ENCODE peak calls at places on chromosomes 3 and 15, in seven cellular contexts. Y is CD4-positive, alpha-beta T cell; P is epithelial cell of prostate; W is mesendoderm; D is dorsolateral prefrontal cortex; G is heart right ventricle; M is prostate gland. I is an unnamed sample.
A peak's percentile ranks its signal among the peaks of the same experiment; 100 is the strongest.

GRCh38 chr3:129312671-129313414 is 34.2 kb downstream of the HMCES start:
- DNase-seq in Y (no peak), D (no peak), G (no peak), P (no peak), M (no peak), W (no peak), I (no peak)

GRCh38 chr3:53758846-53759245 is 87.4 kb downstream of the CHDH start:
- DNase-seq in W (no peak), Y (no peak), P (no peak), G (no peak), M (no peak), D (no peak), I (no peak)

GRCh38 chr3:14253022-14253761 is 74.6 kb downstream of the LSM3 start:
- DNase-seq in G (no peak), P (no peak), Y (no peak), M (no peak), W (no peak), D (no peak), I (peak; percentile 20)

GRCh38 chr3:130748520-130748919 is 1.9 kb upstream of the PIK3R4 start:
- DNase-seq in G (no peak), D (no peak), M (no peak), W (no peak), P (no peak), Y (no peak), I (no peak)

GRCh38 chr15:68318008-68318835 is 40.7 kb downstream of the FEM1B start:
- DNase-seq in M (no peak), Y (no peak), W (no peak), D (peak; percentile 9), P (no peak), G (no peak), I (peak; percentile 7)

GRCh38 chr15:62497356-62497755 is 332.3 kb upstream of the C2CD4B start:
- DNase-seq in Y (no peak), G (no peak), P (no peak), M (no peak), W (no peak), D (no peak), I (no peak)

GRCh38 chr15:62883938-62884479 is 158.5 kb upstream of the TPM1 start:
- DNase-seq in P (no peak), G (no peak), Y (no peak), M (no peak), D (no peak), W (no peak), I (peak; percentile 53)

GRCh38 chr3:27632431-27633223 is 89.5 kb downstream of the EOMES start:
- DNase-seq in Y (peak; percentile 13), P (no peak), G (peak; percentile 28), M (peak; percentile 16), D (no peak), W (peak; percentile 63), I (peak; percentile 50)

GRCh38 chr3:42804831-42805821 is 836 bp upstream of the HIGD1A start:
- DNase-seq in M (no peak), W (peak; percentile 83), D (peak; percentile 23), G (no peak), P (no peak), Y (no peak), I (peak; percentile 29)

DNA sequence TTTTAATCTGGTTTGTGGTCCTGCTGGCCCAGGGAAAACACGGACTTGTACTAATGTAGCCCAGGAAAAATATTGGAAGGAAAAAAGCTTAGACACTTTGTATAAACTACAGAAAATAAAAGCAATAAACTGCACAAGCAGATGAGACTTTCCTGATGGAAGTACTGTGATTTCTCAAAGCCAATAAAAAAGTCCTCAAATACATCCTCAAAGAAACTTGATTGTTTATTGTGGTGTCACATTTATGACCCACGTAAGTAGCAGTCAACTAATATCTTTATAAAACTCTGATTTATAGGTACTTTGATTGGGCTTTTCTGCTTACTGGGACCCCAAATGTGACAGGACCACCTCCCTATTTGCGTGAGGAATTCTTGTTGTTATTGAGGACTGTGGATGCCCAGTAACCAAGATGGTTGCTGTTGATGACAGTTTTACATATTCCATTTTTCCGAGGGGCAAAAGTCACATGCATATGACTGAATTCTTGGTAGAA is 159.2 kb upstream of the TSC22D2 start:
- DNase-seq in Y (no peak), W (no peak), D (no peak), M (no peak), P (no peak), G (no peak), I (no peak)
- H3K27ac ChIP-seq in Y (no peak overlapping the region), W (peak overlapping the region; percentile 29), D (no peak overlapping the region), M (no peak overlapping the region), P (no peak overlapping the region), G (no peak overlapping the region), I (peak overlapping the region; percentile 60)

GRCh38 chr15:73233623-73234022 is 135.1 kb downstream of the HCN4 start:
- DNase-seq in W (peak; percentile 19), M (no peak), D (no peak), P (no peak), G (no peak), Y (no peak), I (no peak)

GRCh38 chr15:73227433-73228056 is 141.2 kb downstream of the HCN4 start:
- DNase-seq in G (no peak), D (no peak), M (no peak), W (peak; percentile 21), P (no peak), Y (no peak), I (no peak)

GRCh38 chr15:73228128-73228646 is 140.6 kb downstream of the HCN4 start:
- DNase-seq in D (no peak), G (no peak), Y (no peak), W (no peak), P (no peak), M (no peak), I (no peak)

GRCh38 chr15:73232771-73233170 is 136.0 kb downstream of the HCN4 start:
- DNase-seq in D (no peak), G (no peak), W (no peak), Y (no peak), P (no peak), M (no peak), I (no peak)

DNA sequence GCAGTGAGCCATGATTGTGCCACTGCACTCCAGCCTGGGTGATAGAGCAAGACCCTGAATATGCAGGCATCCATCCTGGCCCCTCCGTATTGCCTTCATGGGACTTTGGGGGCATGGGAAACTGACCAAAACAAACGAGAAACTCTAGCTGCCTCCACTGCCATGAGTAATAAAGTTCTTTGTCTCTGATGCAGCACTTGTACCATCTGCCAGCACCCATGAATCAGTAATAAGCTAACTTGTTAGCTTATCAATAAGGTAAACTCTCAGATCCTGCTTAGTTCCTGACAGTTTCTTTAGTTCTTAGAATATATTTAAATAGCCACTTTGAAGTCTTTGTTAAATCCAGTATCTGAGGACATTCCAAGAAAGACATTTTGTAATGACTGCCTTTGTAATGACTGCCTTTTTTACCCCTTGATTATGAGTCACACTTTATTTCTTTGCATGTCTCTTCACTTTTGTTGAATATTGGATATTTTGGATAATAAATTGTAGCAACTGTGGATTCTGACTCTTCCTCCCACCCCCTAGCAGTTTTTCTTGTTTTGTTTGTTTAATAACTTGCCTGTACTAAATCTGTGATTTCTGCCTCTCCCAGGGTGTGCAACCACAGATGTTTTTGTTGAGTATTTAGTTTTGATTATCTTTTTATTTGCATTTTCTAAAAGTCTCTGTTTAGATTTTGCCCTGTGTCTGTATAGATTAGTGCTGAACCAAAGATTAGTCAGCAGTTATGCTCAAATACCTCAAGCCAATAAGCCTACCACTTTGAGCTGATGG is 136.9 kb downstream of the HCN4 start:
- DNase-seq in G (no peak), Y (no peak), W (no peak), D (no peak), M (no peak), P (no peak), I (no peak)
- H3K27ac ChIP-seq in G (no peak overlapping the region), Y (no peak overlapping the region), W (no peak overlapping the region), D (no peak overlapping the region), M (no peak overlapping the region), P (no peak overlapping the region), I (no peak overlapping the region)

GRCh38 chr15:60391722-60392340 is 6.0 kb downstream of the ANXA2 start:
- DNase-seq in D (no peak), G (no peak), P (no peak), W (no peak), M (no peak), Y (no peak), I (no peak)

GRCh38 chr15:60392986-60393811 is 4.6 kb downstream of the ANXA2 start:
- DNase-seq in G (peak; percentile 81), W (peak; percentile 75), P (peak; percentile 98), M (peak; percentile 94), D (no peak), Y (no peak), I (peak; percentile 92)

GRCh38 chr15:60390931-60391501 is 6.8 kb downstream of the ANXA2 start:
- DNase-seq in M (no peak), G (peak; percentile 52), Y (no peak), D (no peak), P (peak; percentile 75), W (peak; percentile 90), I (no peak)

GRCh38 chr15:60390231-60390630 is 7.6 kb downstream of the ANXA2 start:
- DNase-seq in P (no peak), G (no peak), Y (no peak), W (no peak), D (no peak), M (no peak), I (no peak)

GRCh38 chr15:60392601-60392985 is 5.2 kb downstream of the ANXA2 start:
- DNase-seq in Y (no peak), W (peak; percentile 88), D (no peak), G (no peak), P (no peak), M (no peak), I (no peak)
- H3K27ac ChIP-seq in Y (no peak overlapping the region), W (no peak overlapping the region), D (no peak overlapping the region), G (peak overlapping the region; percentile 98), P (peak overlapping the region; percentile 100), M (peak overlapping the region; percentile 93), I (peak overlapping the region; percentile 90)

GRCh38 chr3:189167027-189167766 is 4.6 kb upstream of the TPRG1 start:
- DNase-seq in D (no peak), W (peak; percentile 45), M (no peak), Y (no peak), G (no peak), P (peak; percentile 85), I (no peak)
- H3K27ac ChIP-seq in D (no peak overlapping the region), W (no peak overlapping the region), M (no peak overlapping the region), Y (no peak overlapping the region), G (no peak overlapping the region), P (peak overlapping the region; percentile 37), I (no peak overlapping the region)

I was measured in uterus.